ENCODE peak calls at places on chromosomes 4 and X, in ten cellular contexts. C is PC-3, M is IMR-90, O is mammary epithelial cell, E is GM23248, T is GM23338, V is hepatocyte, N is HepG2, A is keratinocyte, H is HCT116. I is an unnamed sample. For H3K4me1, the result is how much of the 10 kb centered on the place peaks cover.

GRCh38 chr4:56450342-56450741 is 14.3 kb downstream of the PAICS start:
- DNase-seq in V (no peak), E (no peak), A (no peak), C (no peak), T (no peak), H (no peak), O (no peak), N (no peak), M (no peak), I (no peak)

GRCh38 chr4:145069361-145069760 is 28.6 kb downstream of the ANAPC10 start:
- DNase-seq in H (peak), T (no peak), E (peak), V (no peak), C (peak), A (no peak), M (peak), N (no peak), O (peak), I (peak)

GRCh38 chrX:13690836-13691235 is 1.9 kb downstream of the RAB9A start:
- DNase-seq in N (no peak), H (no peak), V (no peak), O (peak), E (peak), M (no peak), A (no peak), T (no peak), C (peak), I (no peak)

GRCh38 chr4:31043382-31044062 is 323.4 kb downstream of the PCDH7 start:
- DNase-seq in M (no peak), O (no peak), E (no peak), A (no peak), T (peak), H (no peak), C (no peak), N (no peak), V (no peak), I (no peak)

GRCh38 chr4:150217192-150217591 is 138.9 kb downstream of the DCLK2 start:
- DNase-seq in V (peak), N (peak), A (no peak), E (peak), O (peak), M (peak), T (peak), H (no peak), C (peak), I (peak)

GRCh38 chr4:1348014-1348513 is 1.1 kb downstream of the UVSSA start:
- DNase-seq in V (no peak), A (no peak), N (no peak), C (no peak), H (no peak), E (no peak), O (no peak), M (no peak), T (no peak), I (peak)

GRCh38 chr4:90582087-90582486 is 454.9 kb downstream of the CCSER1 start:
- DNase-seq in T (peak), E (no peak), H (no peak), A (no peak), M (no peak), N (no peak), V (no peak), C (no peak), O (no peak), I (no peak)

GRCh38 chrX:133792198-133792953 is 193.0 kb downstream of the GPC3 start:
- DNase-seq in N (peak), A (peak), O (peak), E (peak), C (peak), H (peak), M (peak), V (peak), T (peak), I (peak)

GRCh38 chrX:124651031-124651430 is 304.7 kb downstream of the SH2D1A start:
- DNase-seq in A (no peak), N (no peak), T (no peak), V (no peak), E (no peak), C (no peak), H (no peak), M (no peak), O (no peak), I (no peak)

GRCh38 chrX:318739-319578 is at the start of gene GTPBP6:
- DNase-seq in C (peak), T (peak), A (peak), V (peak), O (peak), N (peak), H (peak), E (peak), M (peak), I (peak)

GRCh38 chrX:39850630-39851152 is 247.1 kb downstream of the BCOR start:
- DNase-seq in C (no peak), N (no peak), M (peak), V (peak), H (no peak), T (no peak), E (peak), A (no peak), O (no peak), I (no peak)

GRCh38 chr4:110287130-110287529 is 88.7 kb upstream of the ELOVL6 start:
- DNase-seq in C (peak), T (no peak), M (peak), H (peak), A (no peak), V (no peak), O (peak), E (peak), N (no peak), I (peak)

GRCh38 chr4:117085185-117085701 is at the start of gene TRAM1L1:
- DNase-seq in A (no peak), V (peak), H (no peak), N (peak), T (peak), E (peak), C (peak), M (peak), O (peak), I (peak)

GRCh38 chrX:154714925-154715324 is 36.0 kb downstream of the GAB3 start:
- DNase-seq in N (peak), O (no peak), V (peak), E (peak), A (no peak), C (peak), M (peak), H (peak), T (peak), I (peak)

GRCh38 chrX:101799387-101799786 is 132.4 kb downstream of the ZMAT1 start:
- DNase-seq in M (peak), O (peak), T (peak), C (peak), H (peak), E (peak), V (peak), A (peak), N (peak), I (no peak)

GRCh38 chrX:20397587-20397986 is 130.9 kb upstream of the RPS6KA3 start:
- DNase-seq in A (no peak), O (no peak), N (peak), E (no peak), C (no peak), T (peak), M (no peak), H (no peak), V (peak), I (no peak)

GRCh38 chr4:156558365-156559025 is 413.1 kb downstream of the PDGFC start:
- DNase-seq in C (no peak), T (no peak), M (peak), N (no peak), O (no peak), H (no peak), V (no peak), A (no peak), E (peak), I (peak)

GRCh38 chr4:72809208-72809607 is 240.2 kb upstream of the ADAMTS3 start:
- DNase-seq in M (no peak), T (no peak), V (no peak), C (no peak), H (no peak), O (peak), N (no peak), E (no peak), A (no peak), I (no peak)

GRCh38 chr4:120869511-120870278 is 52.8 kb downstream of the PRDM5 start:
- DNase-seq in V (peak), A (no peak), C (no peak), E (peak), M (peak), O (no peak), H (no peak), N (no peak), T (no peak), I (no peak)

GRCh38 chrX:44693255-44693654 is 150.6 kb upstream of the DUSP21 start:
- DNase-seq in V (peak), M (no peak), T (no peak), A (no peak), N (peak), C (no peak), H (no peak), O (no peak), E (no peak), I (no peak)

GRCh38 chr4:145130788-145131398 is 32.8 kb downstream of the ABCE1 start:
- DNase-seq in T (no peak), N (no peak), H (no peak), V (no peak), A (no peak), M (peak), C (peak), E (peak), O (peak), I (peak)

GRCh38 chr4:173121044-173121685 is 47.4 kb upstream of the GALNT7 start:
- DNase-seq in H (no peak), V (peak), A (no peak), E (peak), O (peak), C (peak), M (peak), N (no peak), T (peak), I (no peak)

GRCh38 chrX:153928846-153929245 is 2.8 kb upstream of the ARHGAP4 start:
- DNase-seq in C (no peak), A (no peak), E (no peak), H (no peak), M (no peak), T (no peak), O (no peak), N (no peak), V (no peak), I (no peak)

GRCh38 chr4:169626328-169627282 is 6.2 kb downstream of the CLCN3 start:
- DNase-seq in H (no peak), M (no peak), O (no peak), V (no peak), E (no peak), T (no peak), C (no peak), N (no peak), A (no peak), I (no peak)

GRCh38 chr4:1245481-1246051 is 3.4 kb downstream of the CTBP1 start:
- DNase-seq in C (no peak), T (no peak), M (no peak), A (no peak), H (no peak), N (no peak), E (no peak), O (no peak), V (peak), I (peak)

GRCh38 chr4:54484361-54484760 is 173.4 kb upstream of the KIT start:
- DNase-seq in H (no peak), T (no peak), V (no peak), O (peak), C (peak), A (peak), M (no peak), E (no peak), N (no peak), I (no peak)

GRCh38 chr4:120801171-120801758 is 121.3 kb downstream of the PRDM5 start:
- DNase-seq in A (no peak), M (peak), T (no peak), V (peak), C (no peak), O (peak), H (no peak), N (no peak), E (peak), I (peak)

GRCh38 chr4:60683953-60684352 is 516.2 kb upstream of the ADGRL3 start:
- DNase-seq in C (peak), M (peak), H (no peak), T (no peak), V (no peak), E (peak), N (no peak), A (no peak), O (peak), I (peak)

GRCh38 chr4:122622400-122622799 is 1.5 kb upstream of the IL21 start:
- DNase-seq in E (no peak), O (no peak), V (no peak), N (no peak), M (no peak), C (no peak), H (no peak), A (no peak), T (no peak), I (no peak)

GRCh38 chr4:25928320-25928955 is 14.4 kb downstream of the SMIM20 start:
- DNase-seq in E (peak), O (no peak), A (no peak), N (no peak), T (no peak), H (no peak), M (no peak), V (no peak), C (no peak), I (no peak)

GRCh38 chr4:77711469-77711868 is 105.8 kb downstream of the CXCL13 start:
- DNase-seq in M (no peak), V (no peak), T (no peak), O (no peak), N (no peak), H (no peak), A (no peak), C (no peak), E (no peak), I (no peak)

GRCh38 chr4:15479089-15479912 is 9.6 kb downstream of the CC2D2A start:
- DNase-seq in T (peak), N (peak), H (peak), C (peak), V (peak), M (peak), O (peak), A (peak), E (peak), I (peak)

GRCh38 chr4:158823461-158823873 is 54.6 kb downstream of the FNIP2 start:
- DNase-seq in E (peak), C (no peak), M (peak), H (no peak), T (no peak), N (no peak), A (no peak), O (no peak), V (no peak), I (no peak)
- H3K4me1 ChIP-seq in E (half or more), C (under half), M (under half), H (under half), T (under half), N (half or more), A (under half), O (under half), V (half or more), I (half or more)

GRCh38 chr4:79211490-79211889 is 114.4 kb downstream of the NAA11 start:
- DNase-seq in C (no peak), E (no peak), H (no peak), T (no peak), N (no peak), V (no peak), O (no peak), M (no peak), A (no peak), I (no peak)

GRCh38 chr4:79213040-79213439 is 112.8 kb downstream of the NAA11 start:
- DNase-seq in H (no peak), O (no peak), V (no peak), E (no peak), T (no peak), C (no peak), N (no peak), A (no peak), M (no peak), I (no peak)

GRCh38 chr4:79210636-79211049 is 115.2 kb downstream of the NAA11 start:
- DNase-seq in C (no peak), V (no peak), M (no peak), O (no peak), E (no peak), A (no peak), H (no peak), T (no peak), N (no peak), I (no peak)

GRCh38 chr4:79213702-79214101 is 112.2 kb downstream of the NAA11 start:
- DNase-seq in T (no peak), A (no peak), O (no peak), H (no peak), C (no peak), M (no peak), N (no peak), V (no peak), E (no peak), I (no peak)

DNA sequence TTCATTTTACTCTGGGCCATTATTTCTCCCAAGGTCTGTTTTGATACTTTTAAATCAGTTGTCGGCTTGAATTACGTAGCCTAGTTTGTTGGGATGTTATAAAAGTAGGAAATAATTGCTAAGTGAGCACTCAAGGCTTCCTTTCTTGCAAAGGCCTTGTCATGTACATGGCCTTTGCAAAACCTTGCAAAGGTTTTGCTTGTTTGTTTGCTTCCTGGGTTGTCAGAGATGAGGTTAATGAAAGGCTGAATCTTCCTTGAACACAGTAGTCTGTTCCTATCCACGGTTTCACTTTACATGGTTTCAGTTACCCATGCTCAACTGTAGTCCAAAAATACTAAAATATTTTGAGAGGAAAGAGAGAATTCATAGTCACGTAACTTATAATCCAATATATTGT is 113.5 kb downstream of the NAA11 start:
- DNase-seq in M (no peak), A (no peak), T (no peak), C (no peak), E (no peak), N (no peak), O (no peak), V (no peak), H (no peak), I (no peak)
- H2AFZ ChIP-seq in M (no peak), A (no peak), T (no peak), C (no peak), E (no peak), N (no peak), O (no peak), V (no peak), H (no peak), I (no peak)

GRCh38 chr4:184641022-184641421 is 8.2 kb downstream of the CASP3 start:
- DNase-seq in C (no peak), H (no peak), E (no peak), T (no peak), O (no peak), N (no peak), A (no peak), V (no peak), M (no peak), I (no peak)
- H3K4me2 ChIP-seq in C (no peak), H (no peak), E (no peak), T (no peak), O (no peak), N (no peak), A (no peak), V (no peak), M (no peak), I (no peak)

DNA sequence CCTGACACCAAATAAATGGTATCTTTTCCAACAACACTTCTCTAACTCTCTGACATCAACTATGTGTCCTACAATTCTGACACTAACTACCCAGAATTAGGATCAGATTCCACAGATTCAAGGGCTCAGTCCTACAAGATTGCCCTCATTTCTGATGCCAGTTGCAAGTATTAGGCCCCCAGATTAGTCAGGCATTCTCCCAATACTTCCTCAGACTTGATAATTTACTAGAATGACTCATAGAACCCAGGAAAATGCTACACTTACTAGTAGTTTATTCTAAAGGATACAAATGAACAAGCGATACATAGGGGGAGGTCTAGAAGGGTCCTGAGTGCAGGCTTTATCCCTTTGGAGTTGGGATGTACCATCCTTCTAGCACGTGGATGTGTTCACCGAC is 8.5 kb downstream of the TIGD2 start:
- DNase-seq in O (no peak), T (no peak), C (peak), V (no peak), A (no peak), H (no peak), E (peak), M (peak), N (no peak), I (no peak)
- H3K4me1 ChIP-seq in O (under half), T (under half), C (under half), V (under half), A (under half), H (under half), E (under half), M (under half), N (half or more), I (under half)

DNA sequence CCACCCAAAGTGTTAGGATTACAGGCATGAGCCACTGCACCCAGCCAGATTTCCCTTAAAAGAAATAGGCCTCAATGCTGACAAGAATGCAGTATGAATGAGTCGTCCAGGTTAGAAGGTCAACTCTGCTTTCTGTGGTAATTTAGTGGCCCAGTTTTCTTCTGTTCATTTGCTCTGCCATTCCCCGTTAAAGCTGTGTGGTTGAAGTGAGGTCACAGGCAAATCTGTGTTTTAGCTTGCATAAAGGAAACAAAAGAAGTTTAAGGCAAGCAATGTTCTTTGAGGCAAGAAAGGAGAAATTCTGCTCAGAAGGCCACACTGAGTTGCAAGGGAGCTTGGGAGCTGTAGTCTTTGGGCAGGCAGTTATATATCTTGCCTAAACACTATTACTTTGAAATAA is 176.8 kb downstream of the LARP7 start:
- DNase-seq in E (peak), O (peak), A (no peak), H (no peak), T (no peak), M (peak), C (no peak), V (no peak), N (no peak), I (no peak)
- H2AFZ ChIP-seq in E (peak), O (no peak), A (no peak), H (no peak), T (no peak), M (no peak), C (no peak), V (no peak), N (no peak), I (peak)

GRCh38 chrX:56763556-56764152 is 34.6 kb downstream of the NBDY start:
- DNase-seq in N (peak), M (peak), V (no peak), T (peak), A (no peak), H (no peak), O (peak), E (no peak), C (no peak), I (peak)
- H3K4me2 ChIP-seq in N (peak), M (peak), V (no peak), T (no peak), A (peak), H (no peak), O (peak), E (no peak), C (no peak), I (peak)

GRCh38 chr4:159169903-159170302 is 67.0 kb downstream of the RAPGEF2 start:
- DNase-seq in N (no peak), V (no peak), O (no peak), H (no peak), C (no peak), E (no peak), M (no peak), T (no peak), A (no peak), I (no peak)

GRCh38 chr4:159175165-159175988 is 72.5 kb downstream of the RAPGEF2 start:
- DNase-seq in C (peak), H (peak), M (peak), T (peak), O (peak), N (peak), A (peak), V (peak), E (peak), I (no peak)

GRCh38 chr4:159174645-159175147 is 71.8 kb downstream of the RAPGEF2 start:
- DNase-seq in N (no peak), A (no peak), V (no peak), C (no peak), T (no peak), E (peak), O (no peak), M (peak), H (no peak), I (no peak)

GRCh38 chr4:159169414-159169813 is 66.5 kb downstream of the RAPGEF2 start:
- DNase-seq in M (no peak), O (no peak), E (no peak), V (no peak), T (no peak), N (no peak), C (no peak), H (no peak), A (no peak), I (no peak)

GRCh38 chr4:159171287-159171686 is 68.4 kb downstream of the RAPGEF2 start:
- DNase-seq in T (no peak), N (no peak), C (peak), H (no peak), O (peak), V (no peak), M (no peak), E (peak), A (peak), I (no peak)
- H3K4me1 ChIP-seq in T (under half), N (under half), C (under half), H (under half), O (under half), V (under half), M (under half), E (under half), A (under half), I (under half)

GRCh38 chr4:17168571-17168970 is 270.1 kb upstream of the LDB2 start:
- DNase-seq in A (no peak), N (no peak), O (no peak), H (no peak), V (peak), C (no peak), E (peak), M (peak), T (peak), I (peak)
- H2AFZ ChIP-seq in A (no peak), N (no peak), O (no peak), H (peak), V (no peak), C (no peak), E (peak), M (peak), T (no peak), I (peak)

GRCh38 chr4:81965454-81965853 is 408.3 kb downstream of the HNRNPD start:
- DNase-seq in O (no peak), M (no peak), A (no peak), E (no peak), H (no peak), T (no peak), N (no peak), C (no peak), V (no peak), I (no peak)
- H3K4me2 ChIP-seq in O (no peak), M (no peak), A (no peak), E (no peak), H (no peak), T (no peak), N (no peak), C (no peak), V (no peak), I (no peak)